ENCODE peak calls at places on chromosomes 1 and 21, in four cellular contexts. One of them, this sample, is unnamed.

GRCh38 chr1:27137544-27138075 is 17.3 kb downstream of the SLC9A1 start:
- DNase-seq in SK-N-SH: peak
- DNase-seq in H1: no peak
- DNase-seq in HepG2: peak
- DNase-seq in this sample: peak

GRCh38 chr21:43849532-43850299 is 15.3 kb upstream of the AGPAT3 start:
- DNase-seq in H1: no peak
- DNase-seq in HepG2: no peak
- DNase-seq in SK-N-SH: no peak
- DNase-seq in this sample: no peak

GRCh38 chr21:46354046-46354445 is 30.1 kb downstream of the PCNT start:
- DNase-seq in HepG2: no peak
- DNase-seq in SK-N-SH: no peak
- DNase-seq in H1: no peak
- DNase-seq in this sample: no peak

GRCh38 chr1:22803833-22804232 is 93.2 kb downstream of the EPHB2 start:
- DNase-seq in HepG2: no peak
- DNase-seq in SK-N-SH: no peak
- DNase-seq in H1: no peak
- DNase-seq in this sample: no peak

GRCh38 chr1:60637651-60638050 is 444.7 kb upstream of the NFIA start:
- DNase-seq in H1: no peak
- DNase-seq in HepG2: no peak
- DNase-seq in SK-N-SH: no peak
- DNase-seq in this sample: no peak

GRCh38 chr1:176803596-176803995 is 340.6 kb downstream of the PAPPA2 start:
- DNase-seq in H1: no peak
- DNase-seq in HepG2: no peak
- DNase-seq in SK-N-SH: no peak
- DNase-seq in this sample: no peak

GRCh38 chr1:113605099-113605498 is 154.2 kb downstream of the PHTF1 start:
- DNase-seq in HepG2: no peak
- DNase-seq in SK-N-SH: no peak
- DNase-seq in H1: no peak
- DNase-seq in this sample: no peak

GRCh38 chr21:31576428-31576827 is 83.1 kb upstream of the SOD1 start:
- DNase-seq in H1: no peak
- DNase-seq in SK-N-SH: no peak
- DNase-seq in HepG2: no peak
- DNase-seq in this sample: peak

GRCh38 chr1:2108213-2108876 is 58.1 kb downstream of the PRKCZ start:
- DNase-seq in SK-N-SH: peak
- DNase-seq in HepG2: peak
- DNase-seq in H1: peak
- DNase-seq in this sample: peak

GRCh38 chr1:161260346-161260745 is 1.8 kb downstream of the PCP4L1 start:
- DNase-seq in H1: no peak
- DNase-seq in HepG2: no peak
- DNase-seq in SK-N-SH: no peak
- DNase-seq in this sample: no peak

GRCh38 chr21:43884012-43884860 is 19.2 kb downstream of the AGPAT3 start:
- DNase-seq in H1: no peak
- DNase-seq in SK-N-SH: peak
- DNase-seq in HepG2: peak
- DNase-seq in this sample: peak

GRCh38 chr1:150477733-150478132 is 9.5 kb upstream of the TARS2 start:
- DNase-seq in SK-N-SH: no peak
- DNase-seq in H1: no peak
- DNase-seq in HepG2: no peak
- DNase-seq in this sample: no peak

GRCh38 chr1:20187103-20187812 is 940 bp upstream of the PLA2G2C start:
- DNase-seq in H1: no peak
- DNase-seq in SK-N-SH: no peak
- DNase-seq in HepG2: no peak
- DNase-seq in this sample: peak

GRCh38 chr1:34870395-34870794 is 10.8 kb upstream of the SMIM12 start:
- DNase-seq in H1: no peak
- DNase-seq in SK-N-SH: peak
- DNase-seq in HepG2: no peak
- DNase-seq in this sample: no peak
- TF ChIP-seq JUND in H1: no peak
- TF ChIP-seq JUND in SK-N-SH: no peak
- TF ChIP-seq JUND in HepG2: no peak
- TF ChIP-seq JUND in this sample: no peak

GRCh38 chr1:175470078-175470477 is 273.3 kb downstream of the TNR start:
- DNase-seq in SK-N-SH: no peak
- DNase-seq in HepG2: no peak
- DNase-seq in H1: no peak
- DNase-seq in this sample: no peak

GRCh38 chr1:175472464-175472863 is 270.9 kb downstream of the TNR start:
- DNase-seq in HepG2: no peak
- DNase-seq in H1: no peak
- DNase-seq in SK-N-SH: no peak
- DNase-seq in this sample: no peak

GRCh38 chr1:175470591-175470990 is 272.8 kb downstream of the TNR start:
- DNase-seq in HepG2: no peak
- DNase-seq in SK-N-SH: no peak
- DNase-seq in H1: no peak
- DNase-seq in this sample: no peak

GRCh38 chr1:175466556-175466955 is 274.0 kb upstream of the KIAA0040 start:
- DNase-seq in SK-N-SH: no peak
- DNase-seq in HepG2: no peak
- DNase-seq in H1: no peak
- DNase-seq in this sample: no peak

DNA sequence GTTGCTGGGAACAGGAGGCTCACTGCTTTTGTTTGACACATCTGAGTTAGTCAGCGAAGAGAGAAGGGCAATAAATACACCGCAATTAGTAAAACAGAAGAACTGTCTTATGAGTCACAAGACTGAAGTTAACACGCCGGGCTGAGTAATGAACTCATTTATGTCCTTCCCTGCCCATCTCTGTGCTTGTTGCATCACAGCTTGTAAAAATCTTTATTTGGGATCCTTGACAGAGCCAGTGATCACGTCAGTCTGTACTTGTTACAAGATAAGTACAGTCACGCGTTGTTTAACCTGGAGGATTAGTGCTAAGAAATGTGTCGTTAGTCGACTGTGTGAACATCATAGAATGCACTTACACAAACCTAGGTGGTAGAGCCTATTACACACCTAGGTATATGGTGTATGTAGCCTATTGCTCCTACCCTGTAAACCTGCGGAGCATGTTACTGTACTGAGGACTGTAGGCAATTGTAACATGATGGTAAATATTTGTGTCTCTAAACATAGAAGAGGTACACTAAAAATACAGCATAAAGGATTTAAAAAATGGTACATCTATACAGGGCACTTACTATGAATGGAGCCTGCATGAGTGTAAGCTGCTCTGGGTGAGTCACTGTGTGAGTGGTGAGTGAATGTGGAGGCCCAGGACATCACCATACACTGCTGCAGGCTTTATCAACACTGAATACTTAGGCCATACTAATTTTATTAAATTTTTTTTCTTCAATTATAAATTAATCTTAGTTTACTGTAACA is 272.2 kb downstream of the TNR start:
- DNase-seq in HepG2: no peak
- DNase-seq in SK-N-SH: no peak
- DNase-seq in H1: no peak
- DNase-seq in this sample: no peak
- TF ChIP-seq JUND in HepG2: no peak
- TF ChIP-seq JUND in SK-N-SH: no peak
- TF ChIP-seq JUND in H1: no peak
- TF ChIP-seq JUND in this sample: no peak

GRCh38 chr1:223014142-223014873 is 128.7 kb downstream of the TLR5 start:
- DNase-seq in SK-N-SH: no peak
- DNase-seq in H1: no peak
- DNase-seq in HepG2: no peak
- DNase-seq in this sample: no peak
- TF ChIP-seq JUND in SK-N-SH: no peak
- TF ChIP-seq JUND in H1: no peak
- TF ChIP-seq JUND in HepG2: no peak
- TF ChIP-seq JUND in this sample: no peak

GRCh38 chr1:45155423-45155822 is 51.0 kb downstream of the ZSWIM5 start:
- DNase-seq in HepG2: no peak
- DNase-seq in SK-N-SH: no peak
- DNase-seq in H1: no peak
- DNase-seq in this sample: no peak
- TF ChIP-seq JUND in HepG2: no peak
- TF ChIP-seq JUND in SK-N-SH: no peak
- TF ChIP-seq JUND in H1: no peak
- TF ChIP-seq JUND in this sample: no peak

GRCh38 chr1:145918144-145918991 is at the start of gene PEX11B:
- DNase-seq in H1: peak
- DNase-seq in SK-N-SH: peak
- DNase-seq in HepG2: peak
- DNase-seq in this sample: peak

GRCh38 chr1:145917595-145917994 is 922 bp downstream of the PEX11B start:
- DNase-seq in HepG2: no peak
- DNase-seq in H1: no peak
- DNase-seq in SK-N-SH: no peak
- DNase-seq in this sample: no peak

GRCh38 chr1:145922266-145922665 is 3.7 kb upstream of the PEX11B start:
- DNase-seq in H1: no peak
- DNase-seq in HepG2: no peak
- DNase-seq in SK-N-SH: no peak
- DNase-seq in this sample: no peak

GRCh38 chr1:145916745-145917144 is 1.8 kb downstream of the PEX11B start:
- DNase-seq in H1: no peak
- DNase-seq in SK-N-SH: no peak
- DNase-seq in HepG2: no peak
- DNase-seq in this sample: no peak

DNA sequence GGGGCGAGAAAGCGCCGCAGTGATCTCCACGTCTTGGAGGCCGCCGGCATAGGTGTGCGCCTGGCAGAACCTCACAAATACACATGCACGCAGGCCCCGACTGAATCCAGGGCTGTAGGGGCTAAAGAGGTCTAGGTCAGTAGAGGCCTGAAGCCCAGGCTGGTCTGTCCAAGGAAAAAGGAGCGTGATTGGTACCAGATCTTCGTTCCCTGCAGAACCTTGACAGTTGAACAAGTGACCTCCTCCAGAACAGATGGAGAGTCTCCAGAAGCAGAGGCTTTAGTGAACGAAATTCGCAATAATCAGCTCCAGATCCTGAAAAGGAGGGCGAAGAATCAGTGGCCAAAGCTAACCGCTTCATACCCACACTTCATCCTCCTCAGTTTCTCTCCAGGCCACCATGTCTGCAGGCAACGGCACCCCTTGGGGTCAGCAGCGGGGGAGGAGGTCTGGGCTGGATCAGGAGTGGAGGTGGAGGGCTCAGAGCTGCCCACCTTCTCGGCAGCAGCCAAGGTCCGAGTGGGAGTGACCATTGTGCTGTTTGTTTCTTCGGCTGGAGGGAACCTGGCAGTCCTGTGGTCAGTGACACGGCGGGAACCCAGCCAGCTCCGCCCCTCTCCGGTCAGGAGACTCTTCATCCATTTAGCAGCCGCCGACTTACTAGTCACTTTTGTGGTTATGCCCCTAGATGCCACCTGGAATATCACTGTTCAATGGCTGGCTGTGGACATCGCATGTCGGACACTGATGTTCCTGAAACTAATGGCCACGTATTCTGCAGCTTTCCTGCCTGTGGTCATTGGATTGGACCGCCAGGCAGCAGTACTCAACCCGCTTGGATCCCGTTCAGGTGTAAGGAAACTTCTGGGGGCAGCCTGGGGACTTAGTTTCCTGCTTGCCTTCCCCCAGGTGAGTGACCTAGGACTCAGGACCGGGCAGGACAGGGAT is 749 bp upstream of the PEX11B start:
- DNase-seq in SK-N-SH: peak
- DNase-seq in HepG2: peak
- DNase-seq in H1: peak
- DNase-seq in this sample: peak
- TF ChIP-seq JUND in SK-N-SH: no peak
- TF ChIP-seq JUND in HepG2: no peak
- TF ChIP-seq JUND in H1: no peak
- TF ChIP-seq JUND in this sample: no peak

GRCh38 chr1:79373481-79374132 is 367.1 kb upstream of the ADGRL4 start:
- DNase-seq in SK-N-SH: no peak
- DNase-seq in H1: no peak
- DNase-seq in HepG2: no peak
- DNase-seq in this sample: no peak
- TF ChIP-seq JUND in SK-N-SH: no peak
- TF ChIP-seq JUND in H1: no peak
- TF ChIP-seq JUND in HepG2: no peak
- TF ChIP-seq JUND in this sample: peak

DNA sequence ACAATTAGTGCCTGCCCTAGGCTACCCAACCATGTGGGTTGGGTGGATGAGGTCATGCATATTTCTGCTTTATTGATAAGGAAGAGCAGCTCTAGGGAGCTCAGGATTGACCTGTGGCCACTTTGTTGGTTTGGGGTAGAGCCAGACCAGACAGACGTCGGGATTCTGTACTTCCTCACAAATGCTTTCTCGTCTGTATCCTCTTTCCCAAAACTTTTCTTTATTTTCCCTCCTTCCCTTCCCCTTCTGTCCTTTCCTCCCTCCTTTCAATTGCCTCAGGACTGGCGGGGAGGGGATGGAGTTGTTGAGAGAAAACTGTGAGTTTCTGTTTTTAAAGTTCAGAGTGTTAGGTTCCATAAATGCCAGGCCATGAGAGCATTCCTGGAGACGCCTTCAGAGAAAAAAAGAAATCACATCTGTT is 68.0 kb downstream of the UCK2 start:
- DNase-seq in H1: no peak
- DNase-seq in HepG2: no peak
- DNase-seq in SK-N-SH: no peak
- DNase-seq in this sample: no peak
- TF ChIP-seq JUND in H1: no peak
- TF ChIP-seq JUND in HepG2: no peak
- TF ChIP-seq JUND in SK-N-SH: no peak
- TF ChIP-seq JUND in this sample: no peak

GRCh38 chr1:221315330-221315729 is 426.6 kb downstream of the DUSP10 start:
- DNase-seq in H1: no peak
- DNase-seq in HepG2: no peak
- DNase-seq in SK-N-SH: no peak
- DNase-seq in this sample: no peak
- TF ChIP-seq JUND in H1: no peak
- TF ChIP-seq JUND in HepG2: no peak
- TF ChIP-seq JUND in SK-N-SH: peak
- TF ChIP-seq JUND in this sample: no peak

This sample was measured in T47D.